ENCODE peak calls at places on chromosomes 5 and 9, in eight cellular contexts. One of them, this sample, is unnamed.
A peak's percentile ranks its signal among the peaks of the same experiment; 100 is the strongest.

GRCh38 chr9:71544464-71544863 is 223.8 kb downstream of the CEMIP2 start:
- DNase-seq in cardiac muscle cell: no peak
- DNase-seq in aorta: no peak
- DNase-seq in spleen: no peak
- DNase-seq in IMR-90: no peak
- DNase-seq in PC-9: no peak
- DNase-seq in HCT116: no peak
- DNase-seq in uterus: no peak
- DNase-seq in this sample: no peak

GRCh38 chr5:176562189-176562588 is 13.0 kb downstream of the CDHR2 start:
- DNase-seq in cardiac muscle cell: no peak
- DNase-seq in aorta: no peak
- DNase-seq in spleen: no peak
- DNase-seq in IMR-90: no peak
- DNase-seq in PC-9: no peak
- DNase-seq in HCT116: no peak
- DNase-seq in uterus: no peak
- DNase-seq in this sample: no peak

GRCh38 chr5:172380992-172381643 is 73.2 kb downstream of the SH3PXD2B start:
- DNase-seq in cardiac muscle cell: peak; percentile 40
- DNase-seq in aorta: peak; percentile 92
- DNase-seq in spleen: no peak
- DNase-seq in IMR-90: peak; percentile 74
- DNase-seq in PC-9: no peak
- DNase-seq in HCT116: no peak
- DNase-seq in uterus: peak; percentile 64
- DNase-seq in this sample: no peak

GRCh38 chr5:88675758-88676636 is 207.0 kb downstream of the MEF2C start:
- DNase-seq in cardiac muscle cell: peak; percentile 49
- DNase-seq in aorta: peak; percentile 73
- DNase-seq in spleen: no peak
- DNase-seq in IMR-90: peak; percentile 58
- DNase-seq in PC-9: peak; percentile 80
- DNase-seq in HCT116: peak; percentile 34
- DNase-seq in uterus: no peak
- DNase-seq in this sample: no peak

GRCh38 chr5:87195104-87195581 is 72.5 kb upstream of the RASA1 start:
- DNase-seq in cardiac muscle cell: peak; percentile 84
- DNase-seq in aorta: no peak
- DNase-seq in spleen: no peak
- DNase-seq in IMR-90: peak; percentile 85
- DNase-seq in PC-9: peak; percentile 40
- DNase-seq in HCT116: no peak
- DNase-seq in uterus: no peak
- DNase-seq in this sample: no peak

GRCh38 chr9:91833878-91834255 is 116.2 kb downstream of the ROR2 start:
- DNase-seq in cardiac muscle cell: no peak
- DNase-seq in aorta: no peak
- DNase-seq in spleen: peak; percentile 38
- DNase-seq in IMR-90: no peak
- DNase-seq in PC-9: no peak
- DNase-seq in HCT116: no peak
- DNase-seq in uterus: no peak
- DNase-seq in this sample: no peak

GRCh38 chr5:152470167-152470566 is 65.1 kb upstream of the NMUR2 start:
- DNase-seq in cardiac muscle cell: no peak
- DNase-seq in aorta: no peak
- DNase-seq in spleen: no peak
- DNase-seq in IMR-90: no peak
- DNase-seq in PC-9: no peak
- DNase-seq in HCT116: no peak
- DNase-seq in uterus: no peak
- DNase-seq in this sample: no peak

GRCh38 chr9:72278959-72279358 is 86.0 kb downstream of the ZFAND5 start:
- DNase-seq in cardiac muscle cell: no peak
- DNase-seq in aorta: no peak
- DNase-seq in spleen: no peak
- DNase-seq in IMR-90: no peak
- DNase-seq in PC-9: no peak
- DNase-seq in HCT116: no peak
- DNase-seq in uterus: no peak
- DNase-seq in this sample: no peak

GRCh38 chr9:72476617-72477375 is 44.6 kb upstream of the TMC1 start:
- DNase-seq in cardiac muscle cell: no peak
- DNase-seq in aorta: no peak
- DNase-seq in spleen: no peak
- DNase-seq in IMR-90: peak; percentile 84
- DNase-seq in PC-9: peak; percentile 98
- DNase-seq in HCT116: peak; percentile 98
- DNase-seq in uterus: peak; percentile 22
- DNase-seq in this sample: no peak

GRCh38 chr9:138057726-138058125 is 180.1 kb downstream of the CACNA1B start:
- DNase-seq in cardiac muscle cell: no peak
- DNase-seq in aorta: no peak
- DNase-seq in spleen: no peak
- DNase-seq in IMR-90: no peak
- DNase-seq in PC-9: no peak
- DNase-seq in HCT116: no peak
- DNase-seq in uterus: no peak
- DNase-seq in this sample: no peak

GRCh38 chr9:98109052-98109451 is 10.0 kb downstream of the TRIM14 start:
- DNase-seq in cardiac muscle cell: no peak
- DNase-seq in aorta: no peak
- DNase-seq in spleen: peak; percentile 76
- DNase-seq in IMR-90: no peak
- DNase-seq in PC-9: no peak
- DNase-seq in HCT116: no peak
- DNase-seq in uterus: no peak
- DNase-seq in this sample: no peak

GRCh38 chr5:14218011-14218410 is 74.9 kb downstream of the TRIO start:
- DNase-seq in cardiac muscle cell: no peak
- DNase-seq in aorta: no peak
- DNase-seq in spleen: no peak
- DNase-seq in IMR-90: no peak
- DNase-seq in PC-9: no peak
- DNase-seq in HCT116: no peak
- DNase-seq in uterus: no peak
- DNase-seq in this sample: no peak

GRCh38 chr5:106097308-106097707 is 1573.4 kb downstream of the EFNA5 start:
- DNase-seq in cardiac muscle cell: peak; percentile 36
- DNase-seq in aorta: no peak
- DNase-seq in spleen: no peak
- DNase-seq in IMR-90: peak; percentile 66
- DNase-seq in PC-9: no peak
- DNase-seq in HCT116: no peak
- DNase-seq in uterus: no peak
- DNase-seq in this sample: no peak

GRCh38 chr5:159905496-159905895 is 10.8 kb upstream of the ADRA1B start:
- DNase-seq in cardiac muscle cell: no peak
- DNase-seq in aorta: no peak
- DNase-seq in spleen: no peak
- DNase-seq in IMR-90: peak; percentile 86
- DNase-seq in PC-9: peak; percentile 99
- DNase-seq in HCT116: peak; percentile 92
- DNase-seq in uterus: no peak
- DNase-seq in this sample: no peak

GRCh38 chr5:14296533-14297331 is 153.6 kb downstream of the TRIO start:
- DNase-seq in cardiac muscle cell: no peak
- DNase-seq in aorta: no peak
- DNase-seq in spleen: no peak
- DNase-seq in IMR-90: peak; percentile 36
- DNase-seq in PC-9: no peak
- DNase-seq in HCT116: no peak
- DNase-seq in uterus: no peak
- DNase-seq in this sample: no peak

GRCh38 chr5:180313677-180314076 is 21.8 kb upstream of the MAPK9 start:
- DNase-seq in cardiac muscle cell: no peak
- DNase-seq in aorta: no peak
- DNase-seq in spleen: no peak
- DNase-seq in IMR-90: no peak
- DNase-seq in PC-9: peak; percentile 66
- DNase-seq in HCT116: no peak
- DNase-seq in uterus: no peak
- DNase-seq in this sample: no peak

DNA sequence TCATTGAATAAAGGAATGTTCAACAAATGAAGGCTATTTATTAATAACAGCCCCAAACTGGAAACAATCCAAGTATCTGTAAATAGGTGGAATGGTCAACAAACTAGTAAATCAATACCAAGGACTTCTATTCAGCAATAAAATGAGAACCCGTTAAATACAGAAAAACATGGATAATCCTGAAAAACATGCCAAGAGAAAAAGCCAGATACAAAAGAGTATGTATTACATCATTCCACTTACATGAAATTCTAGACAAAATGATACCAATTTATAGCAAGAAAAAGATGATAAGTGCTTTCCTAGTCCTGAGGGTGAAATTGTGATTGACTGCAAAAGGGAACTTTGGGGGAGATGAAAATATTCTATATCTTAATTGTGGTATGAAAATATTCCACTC is 3.1 kb downstream of the PJA2 start:
- DNase-seq in cardiac muscle cell: no peak
- DNase-seq in aorta: no peak
- DNase-seq in spleen: no peak
- DNase-seq in IMR-90: no peak
- DNase-seq in PC-9: no peak
- DNase-seq in HCT116: no peak
- DNase-seq in uterus: no peak
- DNase-seq in this sample: no peak
- H3K4me1 ChIP-seq in cardiac muscle cell: peaks cover 31% of the 10 kb centered on the region
- H3K4me1 ChIP-seq in aorta: peaks cover 2% of the 10 kb centered on the region
- H3K4me1 ChIP-seq in spleen: peaks cover 47% of the 10 kb centered on the region
- H3K4me1 ChIP-seq in IMR-90: no peaks in the 10 kb centered on the region
- H3K4me1 ChIP-seq in PC-9: peaks cover 28% of the 10 kb centered on the region
- H3K4me1 ChIP-seq in HCT116: peaks cover 12% of the 10 kb centered on the region
- H3K4me1 ChIP-seq in uterus: no peaks in the 10 kb centered on the region
- H3K4me1 ChIP-seq in this sample: peaks cover 53% of the 10 kb centered on the region

DNA sequence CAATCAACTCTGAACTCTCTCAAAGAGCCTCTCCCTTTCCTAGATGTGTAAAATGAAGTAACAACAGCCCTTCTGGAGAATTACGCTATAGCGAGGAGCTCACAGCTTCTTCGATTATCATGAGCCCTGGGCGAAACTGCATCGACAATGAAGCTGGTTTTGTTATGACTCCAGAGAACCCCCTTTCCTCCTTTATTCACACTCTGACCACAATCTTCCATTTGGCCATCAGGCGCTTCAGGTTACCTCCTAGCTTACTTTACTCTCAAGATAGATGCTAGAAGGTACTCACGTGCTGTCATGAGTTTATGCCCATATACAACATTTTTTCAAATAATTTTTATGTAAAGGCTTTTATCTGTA is 362.7 kb upstream of the RFX3 start:
- DNase-seq in cardiac muscle cell: no peak
- DNase-seq in aorta: no peak
- DNase-seq in spleen: no peak
- DNase-seq in IMR-90: no peak
- DNase-seq in PC-9: no peak
- DNase-seq in HCT116: no peak
- DNase-seq in uterus: no peak
- DNase-seq in this sample: no peak
- H3K4me1 ChIP-seq in cardiac muscle cell: peaks cover 18% of the 10 kb centered on the region
- H3K4me1 ChIP-seq in aorta: no peaks in the 10 kb centered on the region
- H3K4me1 ChIP-seq in spleen: no peaks in the 10 kb centered on the region
- H3K4me1 ChIP-seq in IMR-90: no peaks in the 10 kb centered on the region
- H3K4me1 ChIP-seq in PC-9: no peaks in the 10 kb centered on the region
- H3K4me1 ChIP-seq in HCT116: no peaks in the 10 kb centered on the region
- H3K4me1 ChIP-seq in uterus: no peaks in the 10 kb centered on the region
- H3K4me1 ChIP-seq in this sample: no peaks in the 10 kb centered on the region

DNA sequence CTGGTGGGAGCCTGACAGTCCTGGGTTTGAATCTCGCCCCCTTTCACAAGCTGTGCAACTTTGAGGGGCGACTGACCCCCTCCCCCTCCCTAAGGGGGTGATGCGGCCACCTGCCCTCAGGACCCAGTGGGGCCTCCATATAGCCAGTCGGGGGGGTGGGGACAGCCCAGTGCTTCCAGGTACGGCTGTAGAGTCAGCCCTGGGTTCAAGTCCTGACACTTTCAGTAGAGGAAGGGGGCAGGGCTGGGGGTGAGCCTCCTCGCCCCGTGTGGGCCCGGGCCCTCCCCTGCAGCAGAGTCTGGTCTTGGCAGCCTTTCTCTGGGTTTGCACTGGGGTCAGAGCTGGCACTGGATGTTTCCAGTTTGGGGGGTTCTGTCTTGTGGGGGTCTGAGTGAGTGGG is 216.3 kb downstream of the C9orf50 start:
- DNase-seq in cardiac muscle cell: no peak
- DNase-seq in aorta: no peak
- DNase-seq in spleen: peak; percentile 67
- DNase-seq in IMR-90: no peak
- DNase-seq in PC-9: no peak
- DNase-seq in HCT116: no peak
- DNase-seq in uterus: no peak
- DNase-seq in this sample: no peak
- H3K4me1 ChIP-seq in cardiac muscle cell: peaks cover 43% of the 10 kb centered on the region
- H3K4me1 ChIP-seq in aorta: no peaks in the 10 kb centered on the region
- H3K4me1 ChIP-seq in spleen: no peaks in the 10 kb centered on the region
- H3K4me1 ChIP-seq in IMR-90: peaks cover 16% of the 10 kb centered on the region
- H3K4me1 ChIP-seq in PC-9: peaks cover 26% of the 10 kb centered on the region
- H3K4me1 ChIP-seq in HCT116: peaks cover 45% of the 10 kb centered on the region
- H3K4me1 ChIP-seq in uterus: peaks cover 33% of the 10 kb centered on the region
- H3K4me1 ChIP-seq in this sample: peaks cover 46% of the 10 kb centered on the region

GRCh38 chr5:56703962-56704361 is 111.4 kb upstream of the MAP3K1 start:
- DNase-seq in cardiac muscle cell: no peak
- DNase-seq in aorta: no peak
- DNase-seq in spleen: no peak
- DNase-seq in IMR-90: no peak
- DNase-seq in PC-9: no peak
- DNase-seq in HCT116: no peak
- DNase-seq in uterus: no peak
- DNase-seq in this sample: no peak

GRCh38 chr5:56698463-56699381 is 116.6 kb upstream of the MAP3K1 start:
- DNase-seq in cardiac muscle cell: peak; percentile 16
- DNase-seq in aorta: no peak
- DNase-seq in spleen: no peak
- DNase-seq in IMR-90: no peak
- DNase-seq in PC-9: no peak
- DNase-seq in HCT116: no peak
- DNase-seq in uterus: no peak
- DNase-seq in this sample: no peak

GRCh38 chr5:56700711-56701110 is 114.6 kb upstream of the MAP3K1 start:
- DNase-seq in cardiac muscle cell: no peak
- DNase-seq in aorta: no peak
- DNase-seq in spleen: no peak
- DNase-seq in IMR-90: no peak
- DNase-seq in PC-9: no peak
- DNase-seq in HCT116: no peak
- DNase-seq in uterus: no peak
- DNase-seq in this sample: no peak

GRCh38 chr5:56696900-56697299 is 118.4 kb upstream of the MAP3K1 start:
- DNase-seq in cardiac muscle cell: peak; percentile 59
- DNase-seq in aorta: no peak
- DNase-seq in spleen: no peak
- DNase-seq in IMR-90: peak; percentile 75
- DNase-seq in PC-9: no peak
- DNase-seq in HCT116: no peak
- DNase-seq in uterus: peak; percentile 57
- DNase-seq in this sample: no peak

DNA sequence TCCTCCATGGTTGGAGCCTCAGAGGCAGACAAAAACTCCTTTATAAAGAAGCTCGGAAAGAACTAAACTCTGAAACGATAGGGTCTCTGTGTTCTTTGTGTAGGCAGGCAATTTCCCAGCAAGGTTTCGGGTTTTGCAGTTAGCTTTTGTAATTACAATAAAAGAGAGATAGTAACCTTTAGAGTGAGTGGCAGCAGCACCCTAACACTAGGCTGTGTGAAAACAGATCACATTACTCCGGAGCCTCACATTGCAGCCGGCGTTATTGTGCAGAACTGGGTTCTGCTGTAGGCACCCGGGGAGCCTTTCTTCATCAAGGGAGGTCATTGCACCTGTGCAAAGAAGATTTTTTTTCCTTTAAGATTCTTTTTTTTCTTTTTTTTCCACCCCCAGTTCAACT is 115.8 kb upstream of the MAP3K1 start:
- DNase-seq in cardiac muscle cell: no peak
- DNase-seq in aorta: no peak
- DNase-seq in spleen: no peak
- DNase-seq in IMR-90: no peak
- DNase-seq in PC-9: no peak
- DNase-seq in HCT116: no peak
- DNase-seq in uterus: no peak
- DNase-seq in this sample: no peak
- H3K4me1 ChIP-seq in cardiac muscle cell: peaks cover 27% of the 10 kb centered on the region
- H3K4me1 ChIP-seq in aorta: no peaks in the 10 kb centered on the region
- H3K4me1 ChIP-seq in spleen: no peaks in the 10 kb centered on the region
- H3K4me1 ChIP-seq in IMR-90: no peaks in the 10 kb centered on the region
- H3K4me1 ChIP-seq in PC-9: no peaks in the 10 kb centered on the region
- H3K4me1 ChIP-seq in HCT116: no peaks in the 10 kb centered on the region
- H3K4me1 ChIP-seq in uterus: no peaks in the 10 kb centered on the region
- H3K4me1 ChIP-seq in this sample: peaks cover 26% of the 10 kb centered on the region

This sample was measured in esophagus muscularis mucosa.